ENCODE peak calls at places on chromosome 2, in four cellular contexts. One of them, this sample, is unnamed.

GRCh38 chr2:181570833-181571661 is 85.9 kb downstream of the CERKL start:
- DNase-seq in frontal cortex: no peak
- DNase-seq in EL: peak
- DNase-seq in Peyer's patch: no peak
- DNase-seq in this sample: no peak

GRCh38 chr2:163713534-163714311 is 22.1 kb downstream of the FIGN start:
- DNase-seq in frontal cortex: no peak
- DNase-seq in EL: no peak
- DNase-seq in Peyer's patch: no peak
- DNase-seq in this sample: no peak

GRCh38 chr2:240614391-240614790 is 10.9 kb upstream of the GPR35 start:
- DNase-seq in frontal cortex: no peak
- DNase-seq in EL: no peak
- DNase-seq in Peyer's patch: no peak
- DNase-seq in this sample: peak

GRCh38 chr2:201233192-201234166 is 26.9 kb upstream of the CASP8 start:
- DNase-seq in frontal cortex: no peak
- DNase-seq in EL: peak
- DNase-seq in Peyer's patch: peak
- DNase-seq in this sample: peak

GRCh38 chr2:69385443-69386151 is 1.4 kb downstream of the GFPT1 start:
- DNase-seq in frontal cortex: no peak
- DNase-seq in EL: peak
- DNase-seq in Peyer's patch: no peak
- DNase-seq in this sample: no peak

GRCh38 chr2:111679202-111679601 is 204.8 kb downstream of the ANAPC1 start:
- DNase-seq in frontal cortex: no peak
- DNase-seq in EL: no peak
- DNase-seq in Peyer's patch: no peak
- DNase-seq in this sample: peak

GRCh38 chr2:45264227-45265225 is 255.3 kb upstream of the SIX2 start:
- DNase-seq in frontal cortex: no peak
- DNase-seq in EL: peak
- DNase-seq in Peyer's patch: no peak
- DNase-seq in this sample: no peak

GRCh38 chr2:165382362-165382761 is 87.1 kb upstream of the CSRNP3 start:
- DNase-seq in frontal cortex: no peak
- DNase-seq in EL: no peak
- DNase-seq in Peyer's patch: no peak
- DNase-seq in this sample: no peak

GRCh38 chr2:43239981-43240761 is 13.8 kb upstream of the ZFP36L2 start:
- DNase-seq in frontal cortex: no peak
- DNase-seq in EL: no peak
- DNase-seq in Peyer's patch: no peak
- DNase-seq in this sample: peak

GRCh38 chr2:85996591-85996990 is 107.8 kb upstream of the ST3GAL5 start:
- DNase-seq in frontal cortex: no peak
- DNase-seq in EL: no peak
- DNase-seq in Peyer's patch: no peak
- DNase-seq in this sample: no peak

GRCh38 chr2:131016826-131017596 is 76.2 kb downstream of the FAM168B start:
- DNase-seq in frontal cortex: no peak
- DNase-seq in EL: peak
- DNase-seq in Peyer's patch: no peak
- DNase-seq in this sample: no peak

GRCh38 chr2:235575431-235575830 is 81.6 kb downstream of the AGAP1 start:
- DNase-seq in frontal cortex: no peak
- DNase-seq in EL: no peak
- DNase-seq in Peyer's patch: no peak
- DNase-seq in this sample: no peak

GRCh38 chr2:56741601-56742102 is 557.9 kb downstream of the CCDC85A start:
- DNase-seq in frontal cortex: no peak
- DNase-seq in EL: peak
- DNase-seq in Peyer's patch: no peak
- DNase-seq in this sample: no peak

GRCh38 chr2:199019898-199020507 is 437.7 kb downstream of the SATB2 start:
- DNase-seq in frontal cortex: peak
- DNase-seq in EL: peak
- DNase-seq in Peyer's patch: no peak
- DNase-seq in this sample: no peak

GRCh38 chr2:127599211-127599610 is 46.7 kb upstream of the GPR17 start:
- DNase-seq in frontal cortex: no peak
- DNase-seq in EL: peak
- DNase-seq in Peyer's patch: no peak
- DNase-seq in this sample: no peak

GRCh38 chr2:169961911-169962310 is 134.7 kb downstream of the UBR3 start:
- DNase-seq in frontal cortex: no peak
- DNase-seq in EL: peak
- DNase-seq in Peyer's patch: no peak
- DNase-seq in this sample: peak

GRCh38 chr2:153432381-153432780 is 46.2 kb downstream of the RPRM start:
- DNase-seq in frontal cortex: no peak
- DNase-seq in EL: no peak
- DNase-seq in Peyer's patch: no peak
- DNase-seq in this sample: no peak

GRCh38 chr2:61214171-61214570 is 52.2 kb downstream of the C2orf74 start:
- DNase-seq in frontal cortex: no peak
- DNase-seq in EL: no peak
- DNase-seq in Peyer's patch: no peak
- DNase-seq in this sample: no peak

GRCh38 chr2:233060500-233061006 is 411 bp downstream of the INPP5D start:
- DNase-seq in frontal cortex: no peak
- DNase-seq in EL: no peak
- DNase-seq in Peyer's patch: no peak
- DNase-seq in this sample: no peak

GRCh38 chr2:52145005-52145404 is 1113.1 kb upstream of the NRXN1 start:
- DNase-seq in frontal cortex: no peak
- DNase-seq in EL: no peak
- DNase-seq in Peyer's patch: no peak
- DNase-seq in this sample: no peak

GRCh38 chr2:237723613-237724012 is 75.0 kb upstream of the RBM44 start:
- DNase-seq in frontal cortex: no peak
- DNase-seq in EL: peak
- DNase-seq in Peyer's patch: peak
- DNase-seq in this sample: no peak

GRCh38 chr2:213834746-213835145 is 550.5 kb downstream of the SPAG16 start:
- DNase-seq in frontal cortex: no peak
- DNase-seq in EL: peak
- DNase-seq in Peyer's patch: no peak
- DNase-seq in this sample: no peak

GRCh38 chr2:189076572-189076971 is 102.4 kb downstream of the COL3A1 start:
- DNase-seq in frontal cortex: no peak
- DNase-seq in EL: peak
- DNase-seq in Peyer's patch: no peak
- DNase-seq in this sample: no peak

GRCh38 chr2:128548461-128548891 is 229.8 kb upstream of the HS6ST1 start:
- DNase-seq in frontal cortex: no peak
- DNase-seq in EL: no peak
- DNase-seq in Peyer's patch: no peak
- DNase-seq in this sample: no peak

GRCh38 chr2:101223814-101224231 is 28.9 kb upstream of the CNOT11 start:
- DNase-seq in frontal cortex: no peak
- DNase-seq in EL: peak
- DNase-seq in Peyer's patch: peak
- DNase-seq in this sample: peak

GRCh38 chr2:97658691-97659157 is 5.1 kb downstream of the ACTR1B start:
- DNase-seq in frontal cortex: no peak
- DNase-seq in EL: no peak
- DNase-seq in Peyer's patch: no peak
- DNase-seq in this sample: no peak

GRCh38 chr2:182921234-182921633 is 54.8 kb upstream of the FRZB start:
- DNase-seq in frontal cortex: no peak
- DNase-seq in EL: no peak
- DNase-seq in Peyer's patch: no peak
- DNase-seq in this sample: no peak

GRCh38 chr2:176178271-176178806 is 10.1 kb upstream of the HOXD1 start:
- DNase-seq in frontal cortex: no peak
- DNase-seq in EL: no peak
- DNase-seq in Peyer's patch: no peak
- DNase-seq in this sample: no peak

GRCh38 chr2:239917957-239918481 is 107.1 kb downstream of the NDUFA10 start:
- DNase-seq in frontal cortex: no peak
- DNase-seq in EL: no peak
- DNase-seq in Peyer's patch: no peak
- DNase-seq in this sample: no peak

GRCh38 chr2:178829299-178829698 is 22.1 kb upstream of the TTN start:
- DNase-seq in frontal cortex: no peak
- DNase-seq in EL: no peak
- DNase-seq in Peyer's patch: no peak
- DNase-seq in this sample: no peak

GRCh38 chr2:86249843-86250402 is 50.7 kb downstream of the MRPL35 start:
- DNase-seq in frontal cortex: no peak
- DNase-seq in EL: peak
- DNase-seq in Peyer's patch: peak
- DNase-seq in this sample: no peak

GRCh38 chr2:234437642-234438321 is 59.1 kb downstream of the ARL4C start:
- DNase-seq in frontal cortex: no peak
- DNase-seq in EL: no peak
- DNase-seq in Peyer's patch: no peak
- DNase-seq in this sample: no peak

GRCh38 chr2:11090158-11090557 is 65.1 kb upstream of the SLC66A3 start:
- DNase-seq in frontal cortex: no peak
- DNase-seq in EL: no peak
- DNase-seq in Peyer's patch: no peak
- DNase-seq in this sample: no peak

GRCh38 chr2:67927489-67927888 is 135.3 kb downstream of the C1D start:
- DNase-seq in frontal cortex: no peak
- DNase-seq in EL: no peak
- DNase-seq in Peyer's patch: no peak
- DNase-seq in this sample: no peak

GRCh38 chr2:24402242-24403092 is 42.1 kb upstream of the ITSN2 start:
- DNase-seq in frontal cortex: no peak
- DNase-seq in EL: no peak
- DNase-seq in Peyer's patch: no peak
- DNase-seq in this sample: no peak

GRCh38 chr2:8239402-8240127 is 442.3 kb upstream of the ID2 start:
- DNase-seq in frontal cortex: no peak
- DNase-seq in EL: no peak
- DNase-seq in Peyer's patch: no peak
- DNase-seq in this sample: no peak

GRCh38 chr2:120622886-120623753 is 112.5 kb upstream of the GLI2 start:
- DNase-seq in frontal cortex: no peak
- DNase-seq in EL: no peak
- DNase-seq in Peyer's patch: no peak
- DNase-seq in this sample: no peak